ENCODE peak calls at places on chromosome 1, in four cellular contexts. Y, V, Q and H are unnamed samples.
A peak's percentile ranks its signal among the peaks of the same experiment; 100 is the strongest.

GRCh38 chr1:54296666-54297065 is 96.7 kb downstream of the MRPL37 start:
- DNase-seq in Y (no peak), V (no peak), Q (no peak), H (peak; percentile 82)

GRCh38 chr1:14946567-14947285 is 206.8 kb upstream of the TMEM51 start:
- DNase-seq in Q (no peak), V (peak; percentile 20), Y (peak; percentile 82), H (no peak)

GRCh38 chr1:49597436-49597835 is 426.3 kb downstream of the AGBL4 start:
- DNase-seq in Q (no peak), V (no peak), Y (no peak), H (no peak)

GRCh38 chr1:63461661-63462230 is 61.3 kb downstream of the ITGB3BP start:
- DNase-seq in Q (no peak), V (no peak), Y (no peak), H (no peak)

GRCh38 chr1:81053826-81054225 is 746.9 kb upstream of the ADGRL2 start:
- DNase-seq in Q (no peak), V (no peak), Y (no peak), H (no peak)

GRCh38 chr1:6998267-6998666 is 213.0 kb downstream of the CAMTA1 start:
- DNase-seq in Q (no peak), Y (no peak), V (peak; percentile 29), H (peak; percentile 74)

GRCh38 chr1:223759273-223759672 is 46.9 kb downstream of the CAPN2 start:
- DNase-seq in Y (no peak), V (no peak), Q (no peak), H (peak; percentile 8)

GRCh38 chr1:1210726-1211540 is 3.0 kb downstream of the TNFRSF4 start:
- DNase-seq in Y (no peak), V (peak; percentile 9), Q (no peak), H (no peak)

GRCh38 chr1:243597383-243597782 is 252.7 kb downstream of the AKT3 start:
- DNase-seq in Q (no peak), V (no peak), Y (peak; percentile 12), H (no peak)

GRCh38 chr1:79074975-79075374 is 68.4 kb upstream of the ADGRL4 start:
- DNase-seq in Q (no peak), V (no peak), Y (no peak), H (peak; percentile 46)

GRCh38 chr1:159005676-159006075 is 4.0 kb upstream of the IFI16 start:
- DNase-seq in Q (no peak), Y (peak; percentile 37), V (no peak), H (peak; percentile 30)

GRCh38 chr1:41742219-41742618 is 176.5 kb downstream of the HIVEP3 start:
- DNase-seq in Y (peak; percentile 85), Q (no peak), V (no peak), H (no peak)

GRCh38 chr1:10671090-10671489 is 125.4 kb downstream of the CASZ1 start:
- DNase-seq in V (no peak), Q (no peak), Y (no peak), H (no peak)
- H3K4me3 ChIP-seq in V (no peak overlapping the region), Q (no peak overlapping the region), Y (no peak overlapping the region), H (no peak overlapping the region)

GRCh38 chr1:154791292-154792278 is 78.5 kb downstream of the KCNN3 start:
- DNase-seq in Q (no peak), Y (peak; percentile 38), V (no peak), H (peak; percentile 75)
- H3K27ac ChIP-seq in Q (no peak overlapping the region), Y (no peak overlapping the region), V (no peak overlapping the region), H (no peak overlapping the region)

GRCh38 chr1:17039522-17039921 is 14.3 kb downstream of the SDHB start:
- DNase-seq in V (no peak), Y (no peak), Q (no peak), H (no peak)
- H3K4me3 ChIP-seq in V (no peak overlapping the region), Y (no peak overlapping the region), Q (no peak overlapping the region), H (no peak overlapping the region)

GRCh38 chr1:167092653-167093052 is 1.2 kb upstream of the STYXL2 start:
- DNase-seq in Q (no peak), V (no peak), Y (no peak), H (no peak)
- H3K27ac ChIP-seq in Q (no peak overlapping the region), V (peak overlapping the region; percentile 84), Y (no peak overlapping the region), H (no peak overlapping the region)

GRCh38 chr1:150566589-150567340 is 12.6 kb downstream of the MCL1 start:
- DNase-seq in Q (no peak), Y (no peak), V (no peak), H (no peak)

GRCh38 chr1:150567341-150567716 is 12.1 kb downstream of the MCL1 start:
- DNase-seq in Y (no peak), V (no peak), Q (no peak), H (no peak)

GRCh38 chr1:150567717-150568561 is 11.5 kb downstream of the MCL1 start:
- DNase-seq in Q (peak; percentile 97), Y (peak; percentile 97), V (peak; percentile 75), H (peak; percentile 92)

GRCh38 chr1:150564051-150564991 is 15.1 kb downstream of the MCL1 start:
- DNase-seq in Y (no peak), Q (no peak), V (no peak), H (no peak)

DNA sequence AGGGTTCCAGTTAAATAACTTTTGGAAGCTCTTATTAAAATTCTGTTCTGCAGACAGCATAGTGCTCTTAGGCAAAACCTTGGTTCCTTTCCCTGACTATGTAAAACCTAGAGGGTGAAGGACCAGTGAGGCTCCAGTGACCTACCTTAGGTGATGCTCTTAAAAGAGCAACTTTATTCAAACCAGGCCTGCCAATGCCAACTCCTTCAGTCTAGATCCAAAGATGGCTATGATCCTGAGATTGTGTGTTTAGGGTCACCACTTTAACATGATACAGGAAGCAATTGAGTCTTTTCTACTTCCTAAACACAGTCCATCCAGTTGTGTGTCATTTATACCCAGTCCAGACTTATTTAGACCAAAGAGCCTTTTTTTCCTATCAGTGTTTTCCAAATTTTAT is 10.8 kb downstream of the MCL1 start:
- DNase-seq in V (no peak), Y (no peak), Q (no peak), H (no peak)
- H3K4me3 ChIP-seq in V (peak overlapping the region; percentile 56), Y (no peak overlapping the region), Q (no peak overlapping the region), H (no peak overlapping the region)

GRCh38 chr1:154208677-154209390 is 2.7 kb upstream of the CFAP141 start:
- DNase-seq in Q (no peak), V (no peak), Y (no peak), H (no peak)

GRCh38 chr1:154206212-154206611 is at the start of gene CFAP141:
- DNase-seq in Q (no peak), V (no peak), Y (no peak), H (no peak)

GRCh38 chr1:154212083-154212482 is 6.0 kb upstream of the CFAP141 start:
- DNase-seq in Q (no peak), Y (no peak), V (peak; percentile 31), H (no peak)

GRCh38 chr1:154207262-154207661 is 1.1 kb upstream of the CFAP141 start:
- DNase-seq in V (no peak), Q (no peak), Y (no peak), H (no peak)
- H3K27ac ChIP-seq in V (no peak overlapping the region), Q (no peak overlapping the region), Y (no peak overlapping the region), H (no peak overlapping the region)

GRCh38 chr1:11786168-11786567 is 19.6 kb downstream of the MTHFR start:
- DNase-seq in V (no peak), Q (no peak), Y (no peak), H (no peak)

GRCh38 chr1:11784256-11784992 is 21.3 kb downstream of the MTHFR start:
- DNase-seq in V (no peak), Y (no peak), Q (no peak), H (no peak)

GRCh38 chr1:11783556-11783955 is 21.6 kb downstream of the C1orf167 start:
- DNase-seq in Y (no peak), V (no peak), Q (no peak), H (no peak)

GRCh38 chr1:11787251-11787803 is 18.4 kb downstream of the MTHFR start:
- DNase-seq in Y (peak; percentile 45), Q (peak; percentile 84), V (peak; percentile 70), H (no peak)

DNA sequence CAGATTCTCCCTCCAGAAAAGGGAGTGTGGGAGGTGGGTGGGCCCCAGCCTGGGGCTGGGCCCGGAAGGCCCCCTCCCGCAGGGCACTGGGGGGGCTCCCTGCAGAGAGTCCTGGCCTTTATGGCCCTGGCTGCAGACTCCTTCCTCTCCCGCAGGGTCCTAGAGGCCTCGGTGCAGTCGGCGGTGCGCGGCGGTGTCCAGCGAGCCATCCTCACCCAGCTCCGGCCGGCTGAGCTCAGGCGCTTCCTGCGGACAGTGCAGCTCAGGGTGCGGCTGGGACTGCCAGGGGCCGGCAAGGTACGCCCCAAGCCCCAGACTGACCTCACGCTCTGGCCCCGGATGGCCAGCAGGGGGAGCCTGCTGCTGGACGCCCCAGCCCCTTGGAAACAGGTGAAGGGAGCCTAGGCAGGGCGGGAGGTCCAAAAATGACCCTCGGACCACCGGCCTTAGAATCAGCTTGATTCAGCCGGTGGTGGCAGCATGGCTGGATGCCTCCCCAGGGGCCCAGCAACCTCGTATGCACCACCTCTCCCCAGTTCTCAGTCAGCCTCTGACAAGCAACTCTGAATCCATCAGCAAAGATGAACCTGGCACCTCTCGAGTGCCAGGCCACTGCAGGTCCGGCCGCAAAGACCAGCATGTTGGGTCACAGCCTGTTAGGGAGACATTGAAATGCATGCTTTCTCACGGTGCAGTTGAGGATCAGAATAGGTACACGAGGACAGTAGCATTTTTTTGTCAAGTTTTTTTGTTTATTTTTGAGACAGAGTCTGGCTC is 20.6 kb downstream of the MTHFR start:
- DNase-seq in Y (no peak), V (peak; percentile 78), Q (peak; percentile 82), H (peak; percentile 80)
- H3K4me3 ChIP-seq in Y (no peak overlapping the region), V (peak overlapping the region; percentile 60), Q (no peak overlapping the region), H (no peak overlapping the region)